ENCODE peak calls at places on chromosome 13, in seven cellular contexts. N is vagina, K is fibroblast of mammary gland, I is iPS DF 6.9, T is pancreas, R is Caco-2, G is astrocyte of the spinal cord. J is an unnamed sample.

GRCh38 chr13:60229708-60230272 is 66.1 kb upstream of the DIAPH3 start:
- DNase-seq in T (no peak), R (no peak), G (no peak), K (no peak), N (no peak), I (no peak), J (no peak)

GRCh38 chr13:90700340-90700739 is 647.1 kb upstream of the MIR17HG start:
- DNase-seq in I (no peak), N (no peak), R (no peak), G (no peak), T (no peak), K (no peak), J (no peak)

GRCh38 chr13:54799621-54800226 is 1771.1 kb downstream of the OLFM4 start:
- DNase-seq in R (no peak), T (no peak), G (no peak), K (no peak), I (no peak), N (no peak), J (no peak)

GRCh38 chr13:113828282-113828825 is 35.5 kb downstream of the GAS6 start:
- DNase-seq in I (no peak), K (no peak), T (no peak), N (no peak), G (no peak), R (no peak), J (no peak)

GRCh38 chr13:94711561-94712286 is 621 bp downstream of the SOX21 start:
- DNase-seq in K (peak), G (peak), I (no peak), T (no peak), R (no peak), N (no peak), J (peak)

GRCh38 chr13:112068531-112069062 is 1.6 kb downstream of the SOX1 start:
- DNase-seq in G (no peak), I (no peak), R (no peak), K (no peak), N (no peak), T (no peak), J (no peak)

GRCh38 chr13:113157206-113157928 is 1.1 kb upstream of the PROZ start:
- DNase-seq in N (peak), R (no peak), K (no peak), T (no peak), I (no peak), G (no peak), J (no peak)

GRCh38 chr13:109794095-109794494 is 7.7 kb upstream of the IRS2 start:
- DNase-seq in T (no peak), K (no peak), N (no peak), R (no peak), G (no peak), I (no peak), J (no peak)

GRCh38 chr13:41613471-41613870 is 156.1 kb downstream of the RGCC start:
- DNase-seq in T (no peak), R (peak), K (no peak), N (no peak), G (no peak), I (no peak), J (no peak)

GRCh38 chr13:21106089-21106488 is 44.7 kb upstream of the LATS2 start:
- DNase-seq in G (peak), N (no peak), T (no peak), K (no peak), I (no peak), R (no peak), J (peak)

GRCh38 chr13:103517066-103517767 is 451.0 kb upstream of the SLC10A2 start:
- DNase-seq in K (no peak), R (peak), I (no peak), T (no peak), N (no peak), G (no peak), J (no peak)

GRCh38 chr13:100108913-100109507 is 20.1 kb downstream of the PCCA start:
- DNase-seq in T (no peak), G (no peak), I (no peak), N (no peak), K (no peak), R (no peak), J (no peak)

GRCh38 chr13:56347014-56347413 is 793.7 kb upstream of the PRR20A start:
- DNase-seq in G (no peak), N (no peak), T (no peak), R (no peak), I (no peak), K (no peak), J (no peak)

GRCh38 chr13:40136896-40137295 is 481.4 kb downstream of the COG6 start:
- DNase-seq in I (no peak), R (no peak), T (no peak), K (no peak), G (no peak), N (no peak), J (peak)

GRCh38 chr13:78241278-78241919 is 322.8 kb upstream of the EDNRB start:
- DNase-seq in G (peak), I (peak), R (peak), T (no peak), N (no peak), K (peak), J (peak)

GRCh38 chr13:32660227-32660626 is 74.0 kb downstream of the PDS5B start:
- DNase-seq in N (no peak), T (no peak), G (no peak), I (no peak), R (no peak), K (no peak), J (no peak)

GRCh38 chr13:74889321-74889720 is 592.6 kb downstream of the TBC1D4 start:
- DNase-seq in T (no peak), I (no peak), G (no peak), R (no peak), N (no peak), K (peak), J (peak)

GRCh38 chr13:25752957-25753540 is 298.8 kb downstream of the SHISA2 start:
- DNase-seq in I (no peak), R (no peak), K (peak), N (no peak), G (peak), T (no peak), J (peak)

GRCh38 chr13:40984670-40985366 is 34.3 kb downstream of the ELF1 start:
- DNase-seq in R (no peak), I (no peak), K (peak), N (no peak), T (no peak), G (no peak), J (peak)

GRCh38 chr13:50357586-50358118 is 342.4 kb downstream of the KCNRG start:
- DNase-seq in K (peak), N (no peak), T (peak), I (no peak), G (peak), R (peak), J (peak)

GRCh38 chr13:57629821-57630235 is 1.7 kb upstream of the PCDH17 start:
- DNase-seq in I (no peak), T (peak), G (peak), N (no peak), R (no peak), K (peak), J (peak)

GRCh38 chr13:112857914-112858490 is 111.0 kb upstream of the MCF2L start:
- DNase-seq in T (no peak), K (no peak), I (no peak), R (no peak), N (no peak), G (no peak), J (no peak)

GRCh38 chr13:98997738-98998641 is 20.1 kb upstream of the DOCK9 start:
- DNase-seq in T (no peak), K (peak), R (no peak), N (no peak), G (peak), I (no peak), J (no peak)

GRCh38 chr13:107370036-107370785 is 802.3 kb upstream of the ARGLU1 start:
- DNase-seq in I (no peak), K (peak), G (peak), R (no peak), N (no peak), T (no peak), J (peak)

GRCh38 chr13:109735567-109735966 is 50.8 kb downstream of the IRS2 start:
- DNase-seq in K (no peak), N (no peak), G (peak), I (no peak), T (no peak), R (no peak), J (no peak)

GRCh38 chr13:94196426-94196825 is 283.1 kb downstream of the DCT start:
- DNase-seq in T (no peak), I (no peak), G (peak), R (no peak), K (no peak), N (no peak), J (peak)

GRCh38 chr13:42707003-42707402 is 74.4 kb upstream of the FAM216B start:
- DNase-seq in K (peak), I (no peak), R (no peak), T (no peak), N (no peak), G (peak), J (no peak)

GRCh38 chr13:99403458-99403971 is 96.3 kb upstream of the GPR183 start:
- DNase-seq in G (no peak), K (no peak), R (no peak), I (no peak), T (no peak), N (no peak), J (no peak)

DNA sequence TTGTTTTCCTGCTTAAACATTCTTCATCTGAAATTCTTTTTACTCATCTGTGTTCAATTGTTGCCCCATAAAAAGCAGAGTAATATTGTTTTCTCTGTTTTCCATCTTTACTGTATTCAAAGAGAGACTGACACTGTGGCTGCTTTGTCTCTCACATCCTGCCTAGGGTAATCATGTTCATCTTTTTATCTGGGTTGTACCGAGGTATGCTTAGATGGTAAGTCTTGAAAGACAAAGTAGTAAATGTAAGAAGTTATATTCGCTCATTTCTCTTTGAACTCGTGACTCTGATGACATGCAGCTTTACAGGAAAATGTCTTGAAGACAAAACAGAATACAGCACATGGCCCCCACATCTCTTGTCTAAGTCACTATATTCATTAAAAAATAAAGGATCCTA is 20.0 kb upstream of the CYSLTR2 start:
- DNase-seq in R (no peak), I (no peak), G (no peak), N (no peak), T (no peak), K (no peak), J (peak)
- H3K4me3 ChIP-seq in R (no peak), I (no peak), G (no peak), N (no peak), T (no peak), K (no peak), J (no peak)

DNA sequence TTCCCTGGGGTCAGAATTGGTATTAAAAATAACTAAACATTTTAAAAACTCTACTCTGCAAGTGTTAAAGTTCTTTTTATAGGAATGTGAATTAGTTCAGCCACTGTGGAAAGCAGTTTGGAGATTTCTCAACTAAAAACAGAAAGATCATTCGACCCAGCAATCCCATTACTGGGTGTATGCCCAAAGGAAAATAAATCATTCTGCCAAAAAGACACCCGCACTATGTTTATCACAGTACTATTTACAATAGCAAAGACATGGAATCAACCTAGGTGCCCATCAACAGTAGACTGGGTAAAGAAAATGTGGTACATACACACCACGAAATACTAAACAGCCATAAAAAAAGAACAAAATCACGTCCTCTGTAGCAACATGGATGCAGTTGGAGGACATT is 657 bp upstream of the THSD1 start:
- DNase-seq in R (no peak), I (no peak), N (no peak), T (no peak), G (no peak), K (no peak), J (no peak)
- H3K4me3 ChIP-seq in R (peak), I (no peak), N (no peak), T (no peak), G (peak), K (peak), J (no peak)

GRCh38 chr13:30119476-30119875 is 187.9 kb downstream of the KATNAL1 start:
- DNase-seq in R (no peak), G (peak), I (no peak), N (no peak), T (no peak), K (peak), J (peak)
- H3K4me3 ChIP-seq in R (no peak), G (no peak), I (no peak), N (no peak), T (no peak), K (no peak), J (peak)

GRCh38 chr13:102441085-102441484 is 39.2 kb upstream of the FGF14 start:
- DNase-seq in I (no peak), R (no peak), T (no peak), K (no peak), N (no peak), G (no peak), J (no peak)
- H3K4me3 ChIP-seq in I (no peak), R (no peak), T (no peak), K (no peak), N (no peak), G (no peak), J (no peak)

GRCh38 chr13:46232281-46232680 is 20.6 kb downstream of the LRRC63 start:
- DNase-seq in K (no peak), G (peak), T (no peak), R (no peak), I (no peak), N (no peak), J (no peak)
- H3K4me3 ChIP-seq in K (no peak), G (no peak), T (no peak), R (no peak), I (no peak), N (no peak), J (no peak)

GRCh38 chr13:51643882-51644281 is 59.6 kb downstream of the WDFY2 start:
- DNase-seq in R (no peak), K (peak), G (peak), N (no peak), I (no peak), T (no peak), J (peak)
- H3K4me3 ChIP-seq in R (no peak), K (no peak), G (no peak), N (no peak), I (no peak), T (no peak), J (no peak)

J was measured in fibroblast of villous mesenchyme.